ENCODE peak calls at places on chromosomes 6 and 20, in six cellular contexts. F, B, L, T, H and P are unnamed samples.

GRCh38 chr6:340181-340955 is 48.1 kb downstream of the DUSP22 start:
- DNase-seq in T (no peak), B (no peak), H (no peak), L (no peak), F (no peak), P (no peak)

GRCh38 chr20:34222208-34222607 is 19.0 kb upstream of the ASIP start:
- DNase-seq in F (peak; percentile 93), T (peak; percentile 92), B (peak; percentile 70), L (no peak), H (peak; percentile 29), P (no peak)

GRCh38 chr20:407097-407952 is 774 bp upstream of the RBCK1 start:
- DNase-seq in H (peak; percentile 78), B (peak; percentile 58), L (peak; percentile 93), T (peak; percentile 32), F (peak; percentile 84), P (peak; percentile 67)

GRCh38 chr20:53763707-53764415 is 170.2 kb upstream of the ZNF217 start:
- DNase-seq in H (no peak), F (peak; percentile 64), L (peak; percentile 89), B (peak; percentile 50), T (peak; percentile 82), P (peak; percentile 75)

GRCh38 chr20:47276856-47277541 is 79.5 kb downstream of the ZMYND8 start:
- DNase-seq in B (no peak), H (no peak), T (peak; percentile 86), F (peak; percentile 86), L (no peak), P (no peak)

GRCh38 chr6:112096901-112097300 is 9.5 kb downstream of the FAM229B start:
- DNase-seq in F (no peak), L (no peak), B (no peak), T (no peak), H (no peak), P (no peak)

GRCh38 chr20:35291654-35292503 is at the start of gene FAM83C:
- DNase-seq in L (no peak), B (no peak), T (no peak), H (no peak), F (no peak), P (no peak)

GRCh38 chr20:33178726-33179125 is 10.8 kb downstream of the BPIFA2 start:
- DNase-seq in F (no peak), T (no peak), H (no peak), B (peak; percentile 13), L (peak; percentile 63), P (no peak)

GRCh38 chr6:141347075-141347474 is 785.6 kb upstream of the GJE1 start:
- DNase-seq in F (peak; percentile 40), B (no peak), L (no peak), T (no peak), H (no peak), P (no peak)

GRCh38 chr20:58043866-58044140 is 184.7 kb downstream of the ANKRD60 start:
- DNase-seq in H (no peak), L (no peak), F (no peak), B (no peak), T (no peak), P (no peak)

GRCh38 chr6:28683945-28684538 is 158.4 kb downstream of the GPX5 start:
- DNase-seq in F (peak; percentile 67), L (peak; percentile 78), H (peak; percentile 51), T (peak; percentile 15), B (peak; percentile 50), P (no peak)

GRCh38 chr20:62824476-62825287 is 7.8 kb downstream of the COL9A3 start:
- DNase-seq in B (no peak), L (peak; percentile 76), H (peak; percentile 59), F (peak; percentile 65), T (no peak), P (no peak)

GRCh38 chr6:132830236-132830799 is 15.9 kb downstream of the RPS12 start:
- DNase-seq in T (peak; percentile 19), B (peak; percentile 41), L (peak; percentile 72), F (peak; percentile 66), H (peak; percentile 12), P (no peak)

GRCh38 chr20:33444797-33445560 is 1.4 kb upstream of the SNTA1 start:
- DNase-seq in B (peak; percentile 32), L (peak; percentile 46), H (peak; percentile 40), T (no peak), F (no peak), P (no peak)

GRCh38 chr6:6320901-6321300 is 439 bp upstream of the F13A1 start:
- DNase-seq in T (no peak), L (peak; percentile 28), B (peak; percentile 68), F (no peak), H (no peak), P (peak; percentile 30)

GRCh38 chr20:10137533-10137932 is 81.1 kb upstream of the SNAP25 start:
- DNase-seq in T (no peak), H (no peak), F (no peak), L (no peak), B (no peak), P (no peak)

GRCh38 chr20:23121766-23122095 is 35.6 kb upstream of the CD93 start:
- DNase-seq in H (no peak), T (no peak), F (no peak), B (no peak), L (no peak), P (no peak)

GRCh38 chr6:69578366-69578890 is 218.4 kb downstream of the LMBRD1 start:
- DNase-seq in L (no peak), B (no peak), H (no peak), T (no peak), F (no peak), P (no peak)

GRCh38 chr6:134195164-134195906 is 122.6 kb downstream of the SGK1 start:
- DNase-seq in H (no peak), F (peak; percentile 61), L (no peak), T (no peak), B (no peak), P (no peak)

DNA sequence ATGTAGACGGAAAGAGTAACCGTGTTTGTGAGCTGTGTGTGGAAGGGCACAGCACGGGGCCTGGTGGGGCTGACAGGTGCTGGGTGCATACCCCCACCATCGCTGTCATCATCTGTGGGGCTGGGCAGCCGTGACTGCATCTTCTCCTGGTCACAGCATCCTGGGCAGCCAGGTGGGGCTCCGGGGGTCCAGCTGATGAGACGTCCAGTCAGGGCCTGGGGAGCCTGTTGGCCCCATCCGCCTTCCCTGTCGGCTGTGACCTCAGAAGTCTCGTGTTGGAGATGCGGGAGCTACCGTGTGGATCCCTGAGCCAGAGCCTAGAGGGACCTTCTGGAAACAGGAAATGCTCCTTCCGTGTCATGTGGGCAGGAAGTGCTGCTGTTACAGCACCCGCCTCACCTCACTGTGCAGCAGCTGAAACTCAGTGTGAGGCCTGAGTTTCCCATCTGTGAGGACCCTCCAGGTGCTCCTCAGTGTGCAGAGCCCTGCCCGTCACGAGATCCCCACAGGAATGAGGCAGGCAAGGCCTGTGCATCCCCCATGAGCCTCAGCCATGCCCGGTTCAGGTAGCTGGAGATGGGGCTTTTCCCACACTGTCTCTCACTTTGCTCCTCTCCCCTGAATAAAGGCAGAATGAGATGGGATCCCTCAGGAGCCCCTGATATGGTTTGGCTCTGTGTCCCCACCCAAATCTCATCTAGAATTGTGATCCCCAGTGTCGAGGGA is 108.7 kb downstream of the ERMARD start:
- DNase-seq in T (no peak), F (no peak), B (no peak), L (no peak), H (no peak), P (no peak)
- TF ChIP-seq CTCF in T (no peak), F (no peak), B (no peak), L (no peak), H (no peak), P (no peak)

GRCh38 chr20:49413677-49414076 is 68.8 kb downstream of the KCNB1 start:
- DNase-seq in L (no peak), F (no peak), T (no peak), B (no peak), H (no peak), P (no peak)

GRCh38 chr20:49415664-49416044 is 66.8 kb downstream of the KCNB1 start:
- DNase-seq in F (no peak), L (no peak), H (no peak), T (no peak), B (no peak), P (no peak)

GRCh38 chr20:49412953-49413352 is 69.5 kb downstream of the KCNB1 start:
- DNase-seq in F (no peak), H (no peak), T (no peak), B (no peak), L (no peak), P (no peak)

GRCh38 chr20:49412254-49412653 is 70.2 kb downstream of the KCNB1 start:
- DNase-seq in B (no peak), H (no peak), L (no peak), T (no peak), F (no peak), P (no peak)

GRCh38 chr20:49415005-49415663 is 67.3 kb downstream of the KCNB1 start:
- DNase-seq in F (no peak), L (no peak), B (no peak), H (no peak), T (no peak), P (no peak)
- H3K4me3 ChIP-seq in F (no peak overlapping the region), L (no peak overlapping the region), B (no peak overlapping the region), H (no peak overlapping the region), T (no peak overlapping the region), P (no peak overlapping the region)

GRCh38 chr20:12660918-12661317 is 347.9 kb upstream of the SPTLC3 start:
- DNase-seq in T (no peak), B (no peak), F (no peak), L (peak; percentile 93), H (no peak), P (no peak)
- TF ChIP-seq CTCF in T (peak; percentile 4), B (no peak), F (no peak), L (peak; percentile 77), H (no peak), P (no peak)

DNA sequence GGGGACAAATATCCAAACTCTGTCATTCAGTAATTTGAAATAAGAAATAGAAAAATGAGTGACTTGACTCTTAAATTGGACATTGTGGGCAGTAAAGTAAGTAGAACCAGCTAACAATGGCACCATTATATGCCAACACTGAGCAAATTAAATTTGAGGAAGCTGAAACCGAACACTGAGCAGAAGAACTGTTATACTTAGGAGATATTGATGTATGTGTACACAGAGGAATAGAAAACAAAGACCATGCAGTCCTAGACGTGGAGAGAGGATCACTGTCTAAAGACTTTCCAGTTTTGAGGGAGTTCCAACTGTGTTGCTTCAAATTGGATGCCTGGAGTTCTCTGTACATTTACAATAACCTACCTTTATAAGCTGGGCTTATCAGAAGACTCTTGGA is 427.0 kb upstream of the EYS start:
- DNase-seq in L (no peak), T (no peak), F (no peak), B (no peak), H (no peak), P (no peak)
- H3K4me3 ChIP-seq in L (no peak overlapping the region), T (no peak overlapping the region), F (no peak overlapping the region), B (no peak overlapping the region), H (no peak overlapping the region), P (no peak overlapping the region)

GRCh38 chr6:160756021-160756420 is 54.0 kb downstream of the PLG start:
- DNase-seq in F (no peak), T (no peak), H (no peak), B (peak; percentile 63), L (no peak), P (no peak)

GRCh38 chr6:160755168-160755567 is 53.1 kb downstream of the PLG start:
- DNase-seq in L (peak; percentile 30), T (no peak), F (no peak), B (no peak), H (no peak), P (no peak)

DNA sequence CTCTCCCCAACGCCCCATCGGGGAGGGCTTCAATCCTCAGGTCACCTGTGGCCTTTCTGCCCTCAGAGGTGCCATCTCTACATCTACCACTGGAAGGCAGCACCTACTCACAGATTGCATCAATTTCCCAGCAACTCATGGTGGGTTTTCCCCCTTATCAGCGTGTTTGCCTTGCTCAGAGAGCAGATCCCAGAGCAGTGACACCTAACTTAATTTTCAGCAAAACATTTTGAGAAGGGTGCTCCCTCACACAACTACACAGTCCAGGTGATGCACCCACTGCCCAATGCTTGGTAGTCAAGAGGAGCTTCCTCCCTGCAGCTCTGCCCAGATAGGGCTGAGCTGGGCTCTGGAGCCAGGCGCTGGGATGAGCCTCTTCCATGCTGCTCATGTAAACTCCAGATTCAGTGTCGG is 48.2 kb downstream of the PLG start:
- DNase-seq in H (peak; percentile 71), L (peak; percentile 85), T (no peak), B (peak; percentile 48), F (no peak), P (peak; percentile 8)
- TF ChIP-seq CTCF in H (peak; percentile 83), L (peak; percentile 89), T (peak; percentile 15), B (peak; percentile 91), F (no peak), P (peak; percentile 90)